ENCODE peak calls at places on chromosomes 3 and 15, in four cellular contexts. P is ovary, W is mesenchymal stem cell, C is transverse colon. M is an unnamed sample.

GRCh38 chr3:23826382-23827061 is 20.8 kb downstream of the UBE2E1 start:
- DNase-seq in P (no peak), W (peak; percentile 19), C (no peak), M (no peak)

GRCh38 chr3:124818398-124819150 is 68.6 kb downstream of the ITGB5 start:
- DNase-seq in P (no peak), C (no peak), W (peak; percentile 59), M (no peak)

GRCh38 chr15:55277116-55277564 is 12.5 kb downstream of the RAB27A start:
- DNase-seq in P (no peak), C (peak; percentile 19), W (peak; percentile 81), M (no peak)

GRCh38 chr3:159855599-159856495 is 132.8 kb upstream of the IL12A start:
- DNase-seq in C (no peak), P (no peak), W (peak; percentile 41), M (no peak)

GRCh38 chr3:179227349-179227748 is 23.6 kb downstream of the KCNMB3 start:
- DNase-seq in W (peak; percentile 25), P (no peak), C (no peak), M (no peak)

GRCh38 chr3:50154476-50154839 is 666 bp upstream of the SEMA3F start:
- DNase-seq in C (no peak), W (no peak), P (peak; percentile 48), M (no peak)

GRCh38 chr15:52100807-52101206 is 11.8 kb downstream of the BCL2L10 start:
- DNase-seq in W (peak; percentile 99), P (peak; percentile 68), C (peak; percentile 78), M (peak; percentile 38)

GRCh38 chr3:178802993-178803693 is 266.9 kb downstream of the KCNMB2 start:
- DNase-seq in C (no peak), W (peak; percentile 59), P (no peak), M (no peak)

GRCh38 chr15:100601158-100601557 is 826 bp downstream of the LINS1 start:
- DNase-seq in P (no peak), C (no peak), W (peak; percentile 47), M (peak; percentile 36)

GRCh38 chr3:124761250-124761796 is 31.1 kb downstream of the UMPS start:
- DNase-seq in C (peak; percentile 89), P (peak; percentile 94), W (peak; percentile 89), M (peak; percentile 94)

GRCh38 chr3:170044795-170045244 is 7.0 kb downstream of the GPR160 start:
- DNase-seq in W (no peak), C (peak; percentile 49), P (no peak), M (no peak)

GRCh38 chr3:43685921-43686320 is 4.8 kb upstream of the ABHD5 start:
- DNase-seq in W (no peak), P (no peak), C (no peak), M (no peak)

GRCh38 chr3:126538316-126538715 is 14.4 kb downstream of the CHST13 start:
- DNase-seq in P (peak; percentile 14), W (no peak), C (peak; percentile 5), M (no peak)

GRCh38 chr3:50117120-50117519 is 28.4 kb downstream of the RBM5 start:
- DNase-seq in C (no peak), W (no peak), P (no peak), M (no peak)

GRCh38 chr15:33994005-33994615 is 25.8 kb downstream of the CHRM5 start:
- DNase-seq in C (no peak), P (no peak), W (peak; percentile 51), M (no peak)

GRCh38 chr15:48963524-48964113 is at the start of gene SHC4:
- DNase-seq in P (peak; percentile 67), W (peak; percentile 88), C (peak; percentile 34), M (peak; percentile 90)

GRCh38 chr3:140706360-140706759 is 28.5 kb downstream of the TRIM42 start:
- DNase-seq in C (no peak), P (no peak), W (no peak), M (no peak)

GRCh38 chr3:141769171-141769894 is 6.1 kb downstream of the GRK7 start:
- DNase-seq in W (peak; percentile 34), P (no peak), C (no peak), M (no peak)

GRCh38 chr3:188205992-188206416 is 52.0 kb downstream of the LPP start:
- DNase-seq in W (no peak), P (no peak), C (peak; percentile 44), M (no peak)

GRCh38 chr15:88629071-88629470 is 7.9 kb downstream of the AEN start:
- DNase-seq in P (no peak), W (no peak), C (no peak), M (no peak)

GRCh38 chr15:88627463-88627862 is 6.3 kb downstream of the AEN start:
- DNase-seq in W (no peak), P (no peak), C (peak; percentile 71), M (no peak)

GRCh38 chr15:88630141-88630721 is 8.6 kb upstream of the ISG20 start:
- DNase-seq in C (peak; percentile 77), W (no peak), P (no peak), M (no peak)

GRCh38 chr15:88625943-88626741 is 5.0 kb downstream of the AEN start:
- DNase-seq in C (no peak), P (no peak), W (no peak), M (no peak)

GRCh38 chr15:88628018-88628673 is 7.0 kb downstream of the AEN start:
- DNase-seq in W (no peak), C (no peak), P (no peak), M (no peak)
- H3K36me3 ChIP-seq in W (peaks cover 77% of the 10 kb centered on the region), C (no peaks in the 10 kb centered on the region), P (no peaks in the 10 kb centered on the region), M (no peaks in the 10 kb centered on the region)

GRCh38 chr3:107933450-107933849 is 157.4 kb downstream of the CD47 start:
- DNase-seq in P (no peak), C (no peak), W (no peak), M (no peak)
- H3K36me3 ChIP-seq in P (no peaks in the 10 kb centered on the region), C (no peaks in the 10 kb centered on the region), W (no peaks in the 10 kb centered on the region), M (no peaks in the 10 kb centered on the region)

GRCh38 chr15:40420793-40421192 is 15.2 kb downstream of the IVD start:
- DNase-seq in C (peak; percentile 86), W (no peak), P (peak; percentile 72), M (no peak)
- H3K36me3 ChIP-seq in C (no peaks in the 10 kb centered on the region), W (peaks cover 23% of the 10 kb centered on the region), P (no peaks in the 10 kb centered on the region), M (no peaks in the 10 kb centered on the region)

GRCh38 chr3:16301490-16301889 is 36.5 kb downstream of the OXNAD1 start:
- DNase-seq in C (no peak), W (no peak), P (no peak), M (no peak)

GRCh38 chr3:16300881-16301359 is 35.9 kb downstream of the OXNAD1 start:
- DNase-seq in C (peak; percentile 35), W (no peak), P (no peak), M (no peak)

GRCh38 chr3:16299746-16300145 is 34.7 kb downstream of the OXNAD1 start:
- DNase-seq in C (no peak), P (no peak), W (no peak), M (no peak)

GRCh38 chr3:16302082-16302631 is 37.1 kb downstream of the OXNAD1 start:
- DNase-seq in P (no peak), W (no peak), C (no peak), M (no peak)

GRCh38 chr3:16300282-16300681 is 35.3 kb downstream of the OXNAD1 start:
- DNase-seq in W (no peak), P (no peak), C (no peak), M (no peak)
- H3K36me3 ChIP-seq in W (peaks cover 43% of the 10 kb centered on the region), P (no peaks in the 10 kb centered on the region), C (no peaks in the 10 kb centered on the region), M (no peaks in the 10 kb centered on the region)

GRCh38 chr15:77097921-77098320 is 27.0 kb upstream of the TSPAN3 start:
- DNase-seq in C (no peak), W (no peak), P (no peak), M (peak; percentile 5)
- H3K36me3 ChIP-seq in C (no peaks in the 10 kb centered on the region), W (no peaks in the 10 kb centered on the region), P (no peaks in the 10 kb centered on the region), M (no peaks in the 10 kb centered on the region)